ENCODE peak calls at places on chromosomes 16 and 17, in four cellular contexts. G, Z, F and N are unnamed samples.

GRCh38 chr17:12821376-12821940 is 32.2 kb downstream of the ARHGAP44 start:
- DNase-seq in G (no peak), Z (no peak), F (no peak), N (no peak)

GRCh38 chr17:73987395-73987794 is 216.1 kb upstream of the RPL38 start:
- DNase-seq in G (no peak), Z (no peak), F (no peak), N (no peak)

GRCh38 chr16:35737076-35737475 is 2277.7 kb downstream of the TP53TG3F start:
- DNase-seq in G (no peak), Z (no peak), F (no peak), N (no peak)

GRCh38 chr16:50881331-50881830 is 139.5 kb downstream of the CYLD start:
- DNase-seq in G (no peak), Z (no peak), F (no peak), N (no peak)

GRCh38 chr16:62014534-62014933 is 21.7 kb downstream of the CDH8 start:
- DNase-seq in G (no peak), Z (no peak), F (no peak), N (no peak)

GRCh38 chr16:79970551-79971236 is 370.2 kb upstream of the MAF start:
- DNase-seq in G (no peak), Z (no peak), F (peak; percentile 52), N (no peak)

GRCh38 chr16:64269756-64270155 is 852.1 kb downstream of the CDH11 start:
- DNase-seq in G (no peak), Z (no peak), F (no peak), N (no peak)

GRCh38 chr17:79993390-79994221 is 42.1 kb downstream of the TBC1D16 start:
- DNase-seq in G (no peak), Z (no peak), F (peak; percentile 77), N (no peak)

GRCh38 chr16:21167360-21167759 is 8.9 kb downstream of the LDAF1 start:
- DNase-seq in G (no peak), Z (no peak), F (no peak), N (no peak)

GRCh38 chr17:55348749-55349354 is 72.8 kb downstream of the MMD start:
- DNase-seq in G (peak; percentile 57), Z (no peak), F (peak; percentile 38), N (no peak)

GRCh38 chr17:40819528-40820125 is 2.8 kb downstream of the KRT10 start:
- DNase-seq in G (peak; percentile 19), Z (no peak), F (peak; percentile 7), N (no peak)

GRCh38 chr17:18262641-18263040 is 2.2 kb downstream of the MIEF2 start:
- DNase-seq in G (no peak), Z (no peak), F (no peak), N (no peak)

GRCh38 chr16:86874141-86874540 is 295.8 kb downstream of the FOXL1 start:
- DNase-seq in G (peak; percentile 62), Z (no peak), F (no peak), N (no peak)

GRCh38 chr17:82837586-82838320 is 2.1 kb downstream of the ZNF750 start:
- DNase-seq in G (no peak), Z (no peak), F (no peak), N (no peak)

GRCh38 chr16:66204761-66205160 is 161.7 kb upstream of the CDH5 start:
- DNase-seq in G (no peak), Z (no peak), F (no peak), N (no peak)

GRCh38 chr17:7644768-7645167 is 6.0 kb upstream of the ATP1B2 start:
- DNase-seq in G (no peak), Z (no peak), F (no peak), N (no peak)

GRCh38 chr16:81446318-81447275 is 2.0 kb downstream of the CMIP start:
- DNase-seq in G (peak; percentile 55), Z (no peak), F (no peak), N (no peak)

GRCh38 chr17:77692571-77693161 is 265.8 kb upstream of the TNRC6C start:
- DNase-seq in G (no peak), Z (no peak), F (no peak), N (no peak)

GRCh38 chr16:50602126-50602525 is 53.9 kb downstream of the NKD1 start:
- DNase-seq in G (peak; percentile 50), Z (no peak), F (no peak), N (no peak)

GRCh38 chr16:1054660-1055556 is 17.6 kb upstream of the SSTR5 start:
- DNase-seq in G (peak; percentile 91), Z (no peak), F (peak; percentile 40), N (no peak)

GRCh38 chr16:48054881-48055601 is 100.8 kb downstream of the ABCC12 start:
- DNase-seq in G (peak; percentile 73), Z (no peak), F (peak; percentile 50), N (no peak)

GRCh38 chr16:58732545-58733247 is 1.4 kb downstream of the GOT2 start:
- DNase-seq in G (no peak), Z (no peak), F (no peak), N (no peak)

GRCh38 chr16:70253291-70254094 is 1.8 kb upstream of the EXOSC6 start:
- DNase-seq in G (peak; percentile 62), Z (no peak), F (peak; percentile 18), N (no peak)

GRCh38 chr16:30535106-30535776 is 583 bp upstream of the ZNF747 start:
- DNase-seq in G (no peak), Z (no peak), F (no peak), N (no peak)

GRCh38 chr16:81723098-81723723 is 55.9 kb upstream of the PLCG2 start:
- DNase-seq in G (peak; percentile 83), Z (no peak), F (peak; percentile 89), N (no peak)

GRCh38 chr17:14428640-14429029 is 127.8 kb downstream of the HS3ST3B1 start:
- DNase-seq in G (no peak), Z (no peak), F (no peak), N (no peak)

GRCh38 chr17:27893834-27894503 is 804 bp upstream of the LYRM9 start:
- DNase-seq in G (no peak), Z (no peak), F (no peak), N (no peak)

GRCh38 chr17:11816409-11816808 is 180.9 kb downstream of the ZNF18 start:
- DNase-seq in G (no peak), Z (no peak), F (no peak), N (no peak)

GRCh38 chr16:84562174-84562815 is 55.6 kb downstream of the COTL1 start:
- DNase-seq in G (no peak), Z (no peak), F (no peak), N (no peak)

GRCh38 chr17:63675607-63676539 is 24.1 kb downstream of the LIMD2 start:
- DNase-seq in G (peak; percentile 85), Z (peak; percentile 67), F (peak; percentile 79), N (no peak)

GRCh38 chr17:83099570-83100181 is 20.3 kb downstream of the METRNL start:
- DNase-seq in G (peak; percentile 70), Z (no peak), F (no peak), N (no peak)

GRCh38 chr17:29143894-29144293 is 36.3 kb downstream of the MYO18A start:
- DNase-seq in G (peak; percentile 62), Z (no peak), F (no peak), N (no peak)

GRCh38 chr17:78764871-78765270 is 17.2 kb downstream of the CYTH1 start:
- DNase-seq in G (no peak), Z (no peak), F (no peak), N (no peak)
- H3K27ac ChIP-seq in G (no peak overlapping the region), Z (no peak overlapping the region), F (no peak overlapping the region), N (no peak overlapping the region)

GRCh38 chr16:67277999-67278772 is 1.1 kb upstream of the PLEKHG4 start:
- DNase-seq in G (no peak), Z (no peak), F (no peak), N (no peak)
- H3K4me3 ChIP-seq in G (peak overlapping the region; percentile 64), Z (peak overlapping the region; percentile 71), F (peak overlapping the region; percentile 68), N (peak overlapping the region; percentile 78)

GRCh38 chr16:9114112-9114511 is 22.7 kb downstream of the HAPSTR1 start:
- DNase-seq in G (no peak), Z (no peak), F (no peak), N (no peak)
- H3K4me1 ChIP-seq in G (peaks cover 60% of the 10 kb centered on the region), Z (peaks cover 58% of the 10 kb centered on the region), F (peaks cover 49% of the 10 kb centered on the region), N (peaks cover 42% of the 10 kb centered on the region)

GRCh38 chr16:4801051-4801961 is 1.1 kb downstream of the ROGDI start:
- DNase-seq in G (no peak), Z (no peak), F (no peak), N (no peak)
- H3K27ac ChIP-seq in G (peak overlapping the region; percentile 16), Z (peak overlapping the region; percentile 53), F (peak overlapping the region; percentile 83), N (peak overlapping the region; percentile 92)

DNA sequence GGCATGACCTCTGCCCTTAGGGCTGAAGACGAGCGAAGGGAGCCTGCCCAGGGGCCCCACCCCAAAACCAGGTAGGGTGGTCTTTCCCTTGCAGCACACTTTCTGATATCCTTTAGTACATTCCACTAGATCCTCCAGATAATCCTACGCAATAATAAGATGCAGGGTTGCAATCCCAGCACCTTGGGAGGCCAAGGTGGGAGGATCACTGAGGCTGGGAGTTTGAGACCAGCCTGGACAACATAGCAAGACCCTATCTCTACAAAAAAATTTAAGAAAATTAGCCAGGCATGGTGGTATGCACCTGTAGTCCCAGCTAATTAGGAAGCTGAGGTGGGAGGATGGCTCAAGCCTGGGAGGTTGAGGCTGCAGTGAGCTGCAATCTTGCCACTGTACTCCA is 34.9 kb upstream of the MLKL start:
- DNase-seq in G (no peak), Z (no peak), F (no peak), N (no peak)
- H3K4me3 ChIP-seq in G (no peak overlapping the region), Z (no peak overlapping the region), F (no peak overlapping the region), N (no peak overlapping the region)